ENCODE peak calls at places on chromosomes 11 and 22, in six cellular contexts. One of them, this sample, is unnamed.

GRCh38 chr22:19671316-19671715 is 43.0 kb upstream of the SEPTIN5 start:
- DNase-seq in astrocyte: no peak
- DNase-seq in H1: no peak
- DNase-seq in fibroblast of lung: no peak
- DNase-seq in PC-3: no peak
- DNase-seq in GM23338: no peak
- DNase-seq in this sample: no peak

GRCh38 chr11:7968686-7969085 is 3.4 kb upstream of the NLRP10 start:
- DNase-seq in astrocyte: peak; percentile 60
- DNase-seq in H1: no peak
- DNase-seq in fibroblast of lung: peak; percentile 66
- DNase-seq in PC-3: no peak
- DNase-seq in GM23338: no peak
- DNase-seq in this sample: no peak

GRCh38 chr11:16779436-16779835 is 41.0 kb downstream of the C11orf58 start:
- DNase-seq in astrocyte: no peak
- DNase-seq in H1: no peak
- DNase-seq in fibroblast of lung: no peak
- DNase-seq in PC-3: no peak
- DNase-seq in GM23338: peak; percentile 37
- DNase-seq in this sample: no peak

GRCh38 chr11:47994417-47994816 is 14.1 kb downstream of the PTPRJ start:
- DNase-seq in astrocyte: no peak
- DNase-seq in H1: no peak
- DNase-seq in fibroblast of lung: no peak
- DNase-seq in PC-3: no peak
- DNase-seq in GM23338: no peak
- DNase-seq in this sample: no peak

GRCh38 chr11:57709802-57710367 is 2.1 kb downstream of the MED19 start:
- DNase-seq in astrocyte: no peak
- DNase-seq in H1: no peak
- DNase-seq in fibroblast of lung: no peak
- DNase-seq in PC-3: no peak
- DNase-seq in GM23338: no peak
- DNase-seq in this sample: no peak

GRCh38 chr11:126182787-126183445 is 28.5 kb downstream of the RPUSD4 start:
- DNase-seq in astrocyte: no peak
- DNase-seq in H1: no peak
- DNase-seq in fibroblast of lung: no peak
- DNase-seq in PC-3: no peak
- DNase-seq in GM23338: no peak
- DNase-seq in this sample: no peak

GRCh38 chr11:65524010-65524746 is 705 bp upstream of the SCYL1 start:
- DNase-seq in astrocyte: no peak
- DNase-seq in H1: peak; percentile 59
- DNase-seq in fibroblast of lung: no peak
- DNase-seq in PC-3: no peak
- DNase-seq in GM23338: no peak
- DNase-seq in this sample: no peak

GRCh38 chr11:119952441-119952840 is 185.5 kb downstream of the TRIM29 start:
- DNase-seq in astrocyte: no peak
- DNase-seq in H1: no peak
- DNase-seq in fibroblast of lung: no peak
- DNase-seq in PC-3: no peak
- DNase-seq in GM23338: peak; percentile 44
- DNase-seq in this sample: no peak

GRCh38 chr11:1146311-1146864 is 11.4 kb upstream of the MUC5AC start:
- DNase-seq in astrocyte: no peak
- DNase-seq in H1: no peak
- DNase-seq in fibroblast of lung: no peak
- DNase-seq in PC-3: no peak
- DNase-seq in GM23338: no peak
- DNase-seq in this sample: no peak

GRCh38 chr11:64918056-64918455 is 1.0 kb upstream of the ATG2A start:
- DNase-seq in astrocyte: peak; percentile 47
- DNase-seq in H1: no peak
- DNase-seq in fibroblast of lung: peak; percentile 59
- DNase-seq in PC-3: peak; percentile 51
- DNase-seq in GM23338: peak; percentile 43
- DNase-seq in this sample: no peak

GRCh38 chr11:96280444-96280843 is 62.6 kb downstream of the MAML2 start:
- DNase-seq in astrocyte: no peak
- DNase-seq in H1: no peak
- DNase-seq in fibroblast of lung: no peak
- DNase-seq in PC-3: no peak
- DNase-seq in GM23338: no peak
- DNase-seq in this sample: no peak

GRCh38 chr11:111422494-111423249 is 43.6 kb upstream of the POU2AF1 start:
- DNase-seq in astrocyte: peak; percentile 10
- DNase-seq in H1: peak; percentile 87
- DNase-seq in fibroblast of lung: peak; percentile 37
- DNase-seq in PC-3: peak; percentile 65
- DNase-seq in GM23338: peak; percentile 90
- DNase-seq in this sample: no peak

GRCh38 chr22:46991666-46992065 is 229.2 kb downstream of the TBC1D22A start:
- DNase-seq in astrocyte: no peak
- DNase-seq in H1: no peak
- DNase-seq in fibroblast of lung: no peak
- DNase-seq in PC-3: no peak
- DNase-seq in GM23338: no peak
- DNase-seq in this sample: no peak

GRCh38 chr11:86606849-86607481 is 65.5 kb downstream of the ME3 start:
- DNase-seq in astrocyte: peak; percentile 37
- DNase-seq in H1: no peak
- DNase-seq in fibroblast of lung: peak; percentile 54
- DNase-seq in PC-3: peak; percentile 48
- DNase-seq in GM23338: no peak
- DNase-seq in this sample: no peak

GRCh38 chr22:49413551-49413950 is 414.1 kb downstream of the BRD1 start:
- DNase-seq in astrocyte: no peak
- DNase-seq in H1: no peak
- DNase-seq in fibroblast of lung: no peak
- DNase-seq in PC-3: no peak
- DNase-seq in GM23338: no peak
- DNase-seq in this sample: no peak

DNA sequence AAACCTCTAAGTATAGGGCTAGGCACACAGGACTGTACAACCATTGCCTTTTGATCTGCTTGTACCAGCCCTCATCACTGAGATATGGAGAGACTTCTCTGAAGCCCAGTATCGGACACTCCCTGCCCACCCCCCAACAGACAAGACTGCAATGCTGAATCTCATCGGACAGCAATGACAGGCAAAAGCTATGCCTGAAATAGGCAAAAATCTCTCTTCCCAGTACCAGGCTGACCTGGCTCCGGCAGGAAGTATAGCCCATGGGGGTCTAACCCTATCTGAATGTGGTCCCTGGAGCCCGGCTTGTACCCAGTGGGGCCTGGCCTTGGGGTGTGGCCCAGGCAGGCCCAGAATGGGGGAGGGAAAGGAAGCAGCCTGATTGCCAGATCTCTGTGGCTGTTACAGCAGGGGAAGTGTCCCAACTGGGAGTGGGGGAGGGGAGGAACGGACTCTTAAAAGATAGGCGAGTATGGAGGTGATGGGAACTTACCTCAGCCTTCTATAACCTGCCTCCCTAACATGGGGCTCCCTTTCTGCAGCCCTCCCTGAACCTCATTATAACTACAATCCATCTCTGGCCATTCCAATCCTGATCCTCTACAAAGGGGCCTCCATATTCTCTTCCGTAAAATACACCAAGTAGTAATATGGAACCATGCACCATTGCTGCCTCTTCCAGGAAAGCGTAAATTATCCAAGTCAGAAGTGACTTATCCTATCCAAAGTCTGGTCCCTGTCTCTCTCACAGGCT is 6.2 kb downstream of the RHOG start:
- DNase-seq in astrocyte: no peak
- DNase-seq in H1: no peak
- DNase-seq in fibroblast of lung: no peak
- DNase-seq in PC-3: no peak
- DNase-seq in GM23338: peak; percentile 58
- DNase-seq in this sample: no peak
- H4K20me1 ChIP-seq in astrocyte: peaks cover 96% of the 10 kb centered on the region
- H4K20me1 ChIP-seq in H1: peaks cover 15% of the 10 kb centered on the region
- H4K20me1 ChIP-seq in fibroblast of lung: no peaks in the 10 kb centered on the region
- H4K20me1 ChIP-seq in PC-3: peaks cover 9% of the 10 kb centered on the region
- H4K20me1 ChIP-seq in GM23338: peaks cover 56% of the 10 kb centered on the region
- H4K20me1 ChIP-seq in this sample: peaks cover 2% of the 10 kb centered on the region

GRCh38 chr11:68808787-68809186 is 32.9 kb downstream of the CPT1A start:
- DNase-seq in astrocyte: no peak
- DNase-seq in H1: no peak
- DNase-seq in fibroblast of lung: no peak
- DNase-seq in PC-3: no peak
- DNase-seq in GM23338: no peak
- DNase-seq in this sample: no peak

GRCh38 chr11:68803766-68804165 is 38.0 kb downstream of the CPT1A start:
- DNase-seq in astrocyte: no peak
- DNase-seq in H1: no peak
- DNase-seq in fibroblast of lung: no peak
- DNase-seq in PC-3: no peak
- DNase-seq in GM23338: no peak
- DNase-seq in this sample: no peak

GRCh38 chr11:68809506-68809905 is 32.2 kb downstream of the CPT1A start:
- DNase-seq in astrocyte: no peak
- DNase-seq in H1: no peak
- DNase-seq in fibroblast of lung: no peak
- DNase-seq in PC-3: no peak
- DNase-seq in GM23338: no peak
- DNase-seq in this sample: no peak

GRCh38 chr11:68806931-68807844 is 34.5 kb downstream of the CPT1A start:
- DNase-seq in astrocyte: peak; percentile 76
- DNase-seq in H1: no peak
- DNase-seq in fibroblast of lung: peak; percentile 84
- DNase-seq in PC-3: peak; percentile 71
- DNase-seq in GM23338: no peak
- DNase-seq in this sample: no peak

DNA sequence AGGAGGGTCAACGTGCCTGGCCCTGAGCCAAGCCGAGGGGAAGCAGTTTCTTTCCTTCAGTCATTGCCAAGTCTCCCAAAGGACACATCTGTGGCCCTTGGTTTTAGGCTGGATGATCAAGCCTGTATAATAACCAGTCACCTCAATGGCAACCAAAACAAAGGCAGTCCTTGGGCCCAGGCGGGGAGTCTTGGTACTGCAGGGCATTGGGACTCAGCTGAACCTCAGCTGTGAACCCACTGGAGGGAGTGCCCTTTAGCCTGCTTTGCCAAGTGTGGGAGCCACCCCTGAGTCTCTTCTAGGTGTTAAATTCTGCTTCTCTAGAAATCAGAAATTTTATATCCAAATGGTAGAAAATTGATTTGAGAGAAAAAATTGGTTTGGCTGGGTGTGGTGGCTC is 36.9 kb downstream of the CPT1A start:
- DNase-seq in astrocyte: no peak
- DNase-seq in H1: no peak
- DNase-seq in fibroblast of lung: no peak
- DNase-seq in PC-3: no peak
- DNase-seq in GM23338: peak; percentile 40
- DNase-seq in this sample: no peak
- TF ChIP-seq CTCF in astrocyte: no peak
- TF ChIP-seq CTCF in H1: peak; percentile 42
- TF ChIP-seq CTCF in fibroblast of lung: no peak
- TF ChIP-seq CTCF in PC-3: no peak
- TF ChIP-seq CTCF in GM23338: no peak
- TF ChIP-seq CTCF in this sample: no peak

GRCh38 chr22:43312608-43313007 is 30.6 kb downstream of the SCUBE1 start:
- DNase-seq in astrocyte: no peak
- DNase-seq in H1: no peak
- DNase-seq in fibroblast of lung: no peak
- DNase-seq in PC-3: no peak
- DNase-seq in GM23338: no peak
- DNase-seq in this sample: no peak

GRCh38 chr22:43313497-43314474 is 29.4 kb downstream of the SCUBE1 start:
- DNase-seq in astrocyte: no peak
- DNase-seq in H1: no peak
- DNase-seq in fibroblast of lung: no peak
- DNase-seq in PC-3: no peak
- DNase-seq in GM23338: peak; percentile 27
- DNase-seq in this sample: no peak

GRCh38 chr22:43317252-43317651 is 25.9 kb downstream of the SCUBE1 start:
- DNase-seq in astrocyte: no peak
- DNase-seq in H1: no peak
- DNase-seq in fibroblast of lung: no peak
- DNase-seq in PC-3: no peak
- DNase-seq in GM23338: no peak
- DNase-seq in this sample: no peak

GRCh38 chr22:43315687-43316217 is 27.4 kb downstream of the SCUBE1 start:
- DNase-seq in astrocyte: no peak
- DNase-seq in H1: no peak
- DNase-seq in fibroblast of lung: no peak
- DNase-seq in PC-3: no peak
- DNase-seq in GM23338: no peak
- DNase-seq in this sample: no peak

DNA sequence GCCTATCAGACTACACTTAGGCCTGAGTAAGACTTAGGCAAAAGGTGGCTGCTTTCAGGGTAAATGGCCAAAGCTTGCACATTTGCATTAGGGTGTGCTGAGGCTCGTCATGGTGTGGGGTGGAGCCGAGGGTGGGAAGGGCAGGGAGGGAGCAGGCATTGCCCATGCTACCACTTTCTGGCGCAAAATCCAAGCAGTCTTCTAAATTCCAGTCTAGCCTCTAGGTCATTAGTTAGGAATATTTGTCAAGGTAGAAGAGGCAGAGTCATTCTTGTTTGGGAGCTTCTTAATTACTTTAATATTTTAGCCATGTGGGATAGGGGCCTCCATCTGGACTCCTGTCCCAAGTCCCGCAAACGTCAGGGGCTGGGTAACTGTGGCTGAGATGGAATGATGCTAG is 28.6 kb downstream of the SCUBE1 start:
- DNase-seq in astrocyte: no peak
- DNase-seq in H1: no peak
- DNase-seq in fibroblast of lung: no peak
- DNase-seq in PC-3: no peak
- DNase-seq in GM23338: no peak
- DNase-seq in this sample: no peak
- TF ChIP-seq EZH2 in astrocyte: no peak
- TF ChIP-seq EZH2 in H1: no peak
- TF ChIP-seq EZH2 in fibroblast of lung: no peak
- TF ChIP-seq EZH2 in PC-3: no peak
- TF ChIP-seq EZH2 in GM23338: no peak
- TF ChIP-seq EZH2 in this sample: no peak

DNA sequence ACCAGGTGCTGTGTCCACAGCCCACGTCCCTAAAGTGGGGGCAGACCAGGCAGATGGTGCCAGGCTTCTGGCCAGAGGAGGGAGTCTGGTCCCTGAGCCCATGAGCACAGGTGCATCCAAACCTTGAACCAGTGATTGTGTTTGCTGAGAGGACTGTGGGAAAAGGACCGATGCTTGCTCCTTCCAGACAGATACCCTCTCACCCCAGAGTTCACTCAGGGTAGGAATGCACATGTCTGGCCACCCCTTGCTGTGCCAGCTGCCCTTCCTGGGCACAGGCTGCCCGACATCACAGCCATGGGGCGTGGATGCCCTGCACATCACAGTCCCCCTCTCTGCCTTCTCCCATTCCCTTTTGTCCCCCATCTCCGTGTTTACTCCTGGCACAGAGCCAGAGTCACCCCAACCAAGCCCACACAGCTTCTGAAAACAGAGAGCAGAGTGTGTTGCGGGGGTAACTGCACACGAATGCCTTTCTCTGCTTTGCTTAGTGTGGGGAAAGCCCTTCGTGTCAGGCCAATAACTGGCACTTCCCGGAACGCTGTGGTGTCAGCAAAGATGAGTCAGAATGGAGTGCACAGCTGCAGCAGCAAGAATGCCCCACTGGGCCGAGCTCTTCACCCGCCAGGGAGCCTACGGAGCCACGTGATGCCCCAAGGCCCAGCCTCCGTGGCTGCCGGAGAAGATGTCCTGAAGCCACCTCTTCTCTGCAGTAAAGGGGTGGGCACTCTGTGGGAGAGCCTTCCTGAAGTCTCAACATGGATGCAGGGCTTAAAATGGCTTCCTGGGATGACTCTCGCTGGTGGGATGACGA is 7.6 kb downstream of the CARS1 start:
- DNase-seq in astrocyte: peak; percentile 94
- DNase-seq in H1: no peak
- DNase-seq in fibroblast of lung: peak; percentile 97
- DNase-seq in PC-3: peak; percentile 86
- DNase-seq in GM23338: no peak
- DNase-seq in this sample: peak; percentile 62
- H4K20me1 ChIP-seq in astrocyte: peaks cover 87% of the 10 kb centered on the region
- H4K20me1 ChIP-seq in H1: peaks cover 42% of the 10 kb centered on the region
- H4K20me1 ChIP-seq in fibroblast of lung: no peaks in the 10 kb centered on the region
- H4K20me1 ChIP-seq in PC-3: peaks cover 6% of the 10 kb centered on the region
- H4K20me1 ChIP-seq in GM23338: peaks cover 64% of the 10 kb centered on the region
- H4K20me1 ChIP-seq in this sample: peaks cover 59% of the 10 kb centered on the region

This sample was measured in keratinocyte.